ENCODE peak calls at places on chromosomes 13 and 19, in ten cellular contexts. N, J, F, Z, K, O, D, R, U and C are unnamed samples.

GRCh38 chr19:14563989-14564650 is 7.7 kb downstream of the NDUFB7 start:
- DNase-seq in N (peak; percentile 23), J (no peak), F (no peak), Z (no peak), K (no peak), O (peak; percentile 21), D (peak; percentile 76), R (no peak), U (no peak), C (no peak)

GRCh38 chr13:98335721-98336120 is 158.7 kb upstream of the RNF113B start:
- DNase-seq in N (no peak), J (no peak), F (no peak), Z (no peak), K (no peak), O (no peak), D (no peak), R (no peak), U (no peak), C (no peak)

GRCh38 chr13:34128661-34129060 is 310.7 kb downstream of the RFC3 start:
- DNase-seq in N (no peak), J (no peak), F (no peak), Z (peak; percentile 17), K (no peak), O (no peak), D (no peak), R (no peak), U (no peak), C (no peak)

GRCh38 chr19:4573682-4574081 is 14.2 kb upstream of the SEMA6B start:
- DNase-seq in N (no peak), J (no peak), F (no peak), Z (no peak), K (no peak), O (no peak), D (no peak), R (no peak), U (no peak), C (no peak)

GRCh38 chr13:74115138-74115537 is 19.1 kb downstream of the KLF12 start:
- DNase-seq in N (no peak), J (no peak), F (no peak), Z (no peak), K (peak; percentile 50), O (peak; percentile 50), D (no peak), R (no peak), U (no peak), C (no peak)

GRCh38 chr19:6736169-6736916 is 1.0 kb downstream of the GPR108 start:
- DNase-seq in N (peak; percentile 93), J (no peak), F (peak; percentile 84), Z (peak; percentile 61), K (peak; percentile 84), O (peak; percentile 95), D (peak; percentile 92), R (no peak), U (peak; percentile 86), C (no peak)

GRCh38 chr13:112718318-112718717 is 28.5 kb downstream of the ATP11A start:
- DNase-seq in N (no peak), J (no peak), F (peak; percentile 2), Z (no peak), K (no peak), O (no peak), D (no peak), R (no peak), U (no peak), C (no peak)

GRCh38 chr19:15105044-15105443 is 2.2 kb upstream of the SYDE1 start:
- DNase-seq in N (no peak), J (no peak), F (no peak), Z (no peak), K (no peak), O (no peak), D (no peak), R (no peak), U (no peak), C (no peak)

GRCh38 chr19:3270908-3271307 is 46.4 kb downstream of the CELF5 start:
- DNase-seq in N (peak; percentile 47), J (no peak), F (no peak), Z (no peak), K (peak; percentile 11), O (peak; percentile 55), D (peak; percentile 75), R (no peak), U (no peak), C (no peak)

GRCh38 chr13:60755380-60756163 is 358.6 kb downstream of the TDRD3 start:
- DNase-seq in N (peak; percentile 30), J (no peak), F (no peak), Z (no peak), K (no peak), O (no peak), D (no peak), R (no peak), U (no peak), C (no peak)

DNA sequence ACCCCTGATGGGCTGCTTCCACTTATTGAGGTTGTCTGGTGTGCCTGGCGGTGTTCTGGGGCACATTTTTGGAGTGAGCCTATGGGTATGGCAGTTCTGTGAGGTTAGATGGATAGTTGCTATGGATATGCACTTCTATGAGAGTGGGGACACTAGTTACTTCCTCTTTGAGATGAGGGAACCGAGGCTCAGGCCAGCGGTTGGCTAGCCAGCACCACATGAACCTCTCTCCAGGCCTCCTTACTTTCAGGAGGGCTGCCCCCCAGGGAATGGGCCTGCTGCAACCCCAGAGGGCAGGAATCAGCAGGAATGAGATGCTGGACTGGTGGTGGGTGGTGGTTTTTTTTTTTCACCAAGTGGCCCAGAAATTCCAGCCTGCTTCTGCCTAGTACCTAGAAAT is 13.5 kb upstream of the PRR19 start:
- DNase-seq in N (no peak), J (no peak), F (no peak), Z (no peak), K (no peak), O (no peak), D (no peak), R (no peak), U (no peak), C (no peak)
- H3K4me3 ChIP-seq in N (no peak overlapping the region), J (no peak overlapping the region), F (no peak overlapping the region), Z (no peak overlapping the region), K (no peak overlapping the region), O (no peak overlapping the region), D (no peak overlapping the region), R (no peak overlapping the region), U (no peak overlapping the region), C (no peak overlapping the region)

GRCh38 chr19:27775395-27775794 is 1437.6 kb downstream of the UQCRFS1 start:
- DNase-seq in N (no peak), J (no peak), F (no peak), Z (no peak), K (no peak), O (no peak), D (no peak), R (no peak), U (no peak), C (no peak)

GRCh38 chr19:27773318-27774094 is 1439.4 kb downstream of the UQCRFS1 start:
- DNase-seq in N (no peak), J (no peak), F (no peak), Z (no peak), K (no peak), O (no peak), D (no peak), R (no peak), U (no peak), C (no peak)

GRCh38 chr19:27776020-27776419 is 1436.9 kb downstream of the UQCRFS1 start:
- DNase-seq in N (no peak), J (no peak), F (no peak), Z (no peak), K (peak; percentile 28), O (peak; percentile 60), D (no peak), R (no peak), U (no peak), C (no peak)

GRCh38 chr19:27774337-27774736 is 1438.6 kb downstream of the UQCRFS1 start:
- DNase-seq in N (no peak), J (no peak), F (no peak), Z (no peak), K (no peak), O (no peak), D (no peak), R (no peak), U (no peak), C (no peak)

DNA sequence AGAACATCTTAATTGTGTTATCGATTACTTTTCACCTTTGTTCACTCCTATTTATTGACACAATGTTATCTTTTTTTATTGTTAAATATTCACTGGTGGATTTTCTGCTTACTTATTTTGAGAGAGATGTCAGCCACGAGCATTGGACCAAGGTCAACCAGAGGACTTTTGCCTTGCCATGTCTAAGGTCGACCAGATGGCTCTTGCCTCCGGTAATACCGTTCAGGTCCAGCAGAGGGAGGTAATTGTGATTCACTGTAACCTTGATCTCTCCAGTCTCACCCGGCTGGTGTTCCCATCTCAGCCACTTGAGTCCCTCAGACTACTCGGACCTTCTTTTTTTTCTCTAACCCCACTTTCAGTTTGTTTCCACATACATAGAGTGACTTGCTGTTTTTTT is 1438.1 kb downstream of the UQCRFS1 start:
- DNase-seq in N (no peak), J (no peak), F (no peak), Z (no peak), K (no peak), O (no peak), D (peak; percentile 30), R (no peak), U (no peak), C (no peak)
- TF ChIP-seq CTCF in N (no peak), J (no peak), F (no peak), Z (peak; percentile 11), K (peak; percentile 62), O (peak; percentile 9), D (peak; percentile 29), R (peak; percentile 55), U (no peak), C (peak; percentile 49)

GRCh38 chr13:75391432-75392100 is 90.4 kb downstream of the TBC1D4 start:
- DNase-seq in N (no peak), J (no peak), F (no peak), Z (no peak), K (no peak), O (no peak), D (no peak), R (no peak), U (no peak), C (no peak)

GRCh38 chr13:75395901-75396300 is 86.1 kb downstream of the TBC1D4 start:
- DNase-seq in N (no peak), J (no peak), F (no peak), Z (no peak), K (no peak), O (no peak), D (no peak), R (no peak), U (no peak), C (peak; percentile 18)

GRCh38 chr13:75398072-75398471 is 83.9 kb downstream of the TBC1D4 start:
- DNase-seq in N (no peak), J (no peak), F (no peak), Z (no peak), K (no peak), O (no peak), D (no peak), R (no peak), U (no peak), C (no peak)

GRCh38 chr13:75393839-75394238 is 88.1 kb downstream of the TBC1D4 start:
- DNase-seq in N (no peak), J (no peak), F (no peak), Z (no peak), K (no peak), O (no peak), D (no peak), R (no peak), U (no peak), C (no peak)

GRCh38 chr13:75395056-75395455 is 86.9 kb downstream of the TBC1D4 start:
- DNase-seq in N (no peak), J (no peak), F (no peak), Z (no peak), K (no peak), O (no peak), D (no peak), R (no peak), U (no peak), C (no peak)
- H3K4me3 ChIP-seq in N (no peak overlapping the region), J (no peak overlapping the region), F (no peak overlapping the region), Z (no peak overlapping the region), K (no peak overlapping the region), O (no peak overlapping the region), D (no peak overlapping the region), R (no peak overlapping the region), U (no peak overlapping the region), C (no peak overlapping the region)

GRCh38 chr19:19514881-19515763 is at the start of gene TSSK6:
- DNase-seq in N (no peak), J (no peak), F (no peak), Z (no peak), K (no peak), O (no peak), D (no peak), R (no peak), U (no peak), C (no peak)
- TF ChIP-seq CTCF in N (no peak), J (no peak), F (no peak), Z (peak; percentile 31), K (no peak), O (no peak), D (no peak), R (no peak), U (no peak), C (no peak)